ENCODE peak calls at places on chromosomes 4 and X, in eight cellular contexts. B is stimulated activated CD4-positive, alpha-beta T cell treated with anti-CD3 and anti-CD28 coated beads, Interleukin-12 subunit alpha, Interleukin-12 subunit beta, amount 100 ng/mL, for 24 hours; A is testis; G is activated CD8-positive, alpha-beta memory T cell treated with anti-CD3 and anti-CD28 coated beads for 48 hours; D is retina; V is adrenal gland; P is thyroid gland; S is head of caudate nucleus. J is an unnamed sample.

GRCh38 chrX:154714925-154715324 is 36.0 kb downstream of the GAB3 start:
- DNase-seq in B (no peak), A (peak), G (no peak), D (no peak), V (peak), P (peak), S (peak), J (no peak)

GRCh38 chr4:109079731-109080130 is 222.7 kb downstream of the COL25A1 start:
- DNase-seq in B (no peak), A (no peak), G (no peak), D (no peak), V (no peak), P (no peak), S (no peak), J (no peak)

GRCh38 chrX:10945463-10945862 is 165.7 kb upstream of the HCCS start:
- DNase-seq in B (no peak), A (no peak), G (no peak), D (no peak), V (no peak), P (no peak), S (no peak), J (no peak)

GRCh38 chr4:151173751-151174325 is 74.4 kb downstream of the RPS3A start:
- DNase-seq in B (no peak), A (peak), G (no peak), D (no peak), V (no peak), P (no peak), S (no peak), J (no peak)

GRCh38 chr4:1405636-1406415 is 416 bp downstream of the NKX1-1 start:
- DNase-seq in B (no peak), A (peak), G (no peak), D (no peak), V (peak), P (no peak), S (no peak), J (no peak)

GRCh38 chrX:134373736-134374135 is 86.2 kb upstream of the HPRT1 start:
- DNase-seq in B (no peak), A (no peak), G (no peak), D (no peak), V (no peak), P (no peak), S (no peak), J (no peak)

GRCh38 chr4:138111462-138112000 is 130.6 kb downstream of the SLC7A11 start:
- DNase-seq in B (no peak), A (no peak), G (no peak), D (no peak), V (no peak), P (no peak), S (no peak), J (no peak)

GRCh38 chr4:56655627-56656345 is 25.3 kb downstream of the HOPX start:
- DNase-seq in B (no peak), A (no peak), G (no peak), D (peak), V (peak), P (peak), S (peak), J (no peak)

GRCh38 chr4:57501715-57502114 is 391.5 kb upstream of the IGFBP7 start:
- DNase-seq in B (no peak), A (no peak), G (no peak), D (peak), V (no peak), P (peak), S (no peak), J (no peak)

GRCh38 chr4:29467044-29467717 is 1253.0 kb upstream of the PCDH7 start:
- DNase-seq in B (no peak), A (no peak), G (no peak), D (no peak), V (peak), P (no peak), S (no peak), J (no peak)

GRCh38 chrX:115616943-115617563 is 56.1 kb downstream of the PLS3 start:
- DNase-seq in B (no peak), A (no peak), G (no peak), D (no peak), V (no peak), P (no peak), S (no peak), J (no peak)

GRCh38 chrX:2374086-2374485 is 126.7 kb downstream of the DHRSX start:
- DNase-seq in B (no peak), A (no peak), G (no peak), D (no peak), V (no peak), P (no peak), S (no peak), J (no peak)

GRCh38 chr4:165151734-165152133 is 39.1 kb upstream of the TMEM192 start:
- DNase-seq in B (no peak), A (no peak), G (no peak), D (no peak), V (no peak), P (no peak), S (no peak), J (no peak)

GRCh38 chrX:42466706-42467105 is 311.3 kb downstream of the PPP1R2C start:
- DNase-seq in B (no peak), A (no peak), G (no peak), D (no peak), V (no peak), P (no peak), S (no peak), J (no peak)

GRCh38 chr4:147560632-147561031 is 56.6 kb upstream of the TMEM184C start:
- DNase-seq in B (no peak), A (no peak), G (no peak), D (no peak), V (no peak), P (no peak), S (no peak), J (no peak)

GRCh38 chrX:136667446-136668168 is 19.6 kb downstream of the CD40LG start:
- DNase-seq in B (no peak), A (no peak), G (no peak), D (no peak), V (no peak), P (no peak), S (no peak), J (no peak)

GRCh38 chr4:139299536-139299935 is 1.8 kb upstream of the NAA15 start:
- DNase-seq in B (no peak), A (no peak), G (no peak), D (no peak), V (no peak), P (no peak), S (no peak), J (no peak)

GRCh38 chr4:173748353-173748752 is 218.3 kb upstream of the HAND2 start:
- DNase-seq in B (no peak), A (no peak), G (no peak), D (no peak), V (no peak), P (no peak), S (no peak), J (no peak)

GRCh38 chrX:123756320-123756719 is 23.5 kb upstream of the THOC2 start:
- DNase-seq in B (no peak), A (peak), G (no peak), D (no peak), V (no peak), P (peak), S (no peak), J (no peak)

GRCh38 chr4:106258145-106259045 is 57.6 kb downstream of the TBCK start:
- DNase-seq in B (no peak), A (no peak), G (no peak), D (no peak), V (no peak), P (no peak), S (no peak), J (no peak)

GRCh38 chr4:10944321-10944720 is 259.8 kb upstream of the CLNK start:
- DNase-seq in B (no peak), A (no peak), G (no peak), D (no peak), V (no peak), P (no peak), S (no peak), J (no peak)

GRCh38 chr4:174316546-174316945 is 32.8 kb downstream of the CEP44 start:
- DNase-seq in B (no peak), A (no peak), G (no peak), D (no peak), V (no peak), P (no peak), S (no peak), J (no peak)

J was measured in NCI-H187.